ENCODE peak calls at places on chromosomes 4 and X, in five cellular contexts. U, N, D, P and I are unnamed samples.

GRCh38 chrX:42567268-42567667 is 210.7 kb downstream of the PPP1R2C start:
- DNase-seq in N (no peak), D (no peak), P (no peak), U (no peak), I (no peak)

GRCh38 chr4:24003476-24003875 is 113.6 kb upstream of the PPARGC1A start:
- DNase-seq in D (no peak), P (no peak), U (no peak), N (no peak), I (no peak)

GRCh38 chr4:152265149-152265621 is 270.7 kb downstream of the FBXW7 start:
- DNase-seq in D (peak; percentile 74), N (no peak), U (no peak), P (peak; percentile 77), I (peak; percentile 62)

GRCh38 chr4:97984545-97985131 is 158.6 kb downstream of the STPG2 start:
- DNase-seq in N (no peak), P (no peak), U (peak; percentile 11), D (no peak), I (no peak)

GRCh38 chr4:103046416-103047290 is 27.1 kb upstream of the SLC9B1 start:
- DNase-seq in U (peak; percentile 32), N (no peak), D (peak; percentile 2), P (peak; percentile 67), I (peak; percentile 35)

GRCh38 chrX:6898371-6898770 is 249.1 kb upstream of the STS start:
- DNase-seq in D (no peak), P (no peak), N (no peak), U (no peak), I (no peak)

GRCh38 chr4:2248821-2249261 is 6.9 kb upstream of the HAUS3 start:
- DNase-seq in P (no peak), D (no peak), U (peak; percentile 0), N (no peak), I (peak; percentile 5)

GRCh38 chrX:154890990-154891639 is 5.0 kb downstream of the F8A1 start:
- DNase-seq in P (no peak), U (no peak), N (no peak), D (no peak), I (no peak)

GRCh38 chrX:19543951-19544359 is 28.6 kb upstream of the MAP3K15 start:
- DNase-seq in N (no peak), P (no peak), U (no peak), D (no peak), I (no peak)